ENCODE peak calls at places on chromosomes 12 and 14, in six cellular contexts. One of them, this sample, is unnamed.

GRCh38 chr12:76329163-76329562 is 19.1 kb downstream of the BBS10 start:
- DNase-seq in AG09319: peak; percentile 83
- DNase-seq in pons: no peak
- DNase-seq in NCI-H1092 treated with DMSO at 0.1 percent for 48 hours: no peak
- DNase-seq in NCI-H1105: no peak
- DNase-seq in left cardiac atrium: no peak
- DNase-seq in this sample: no peak

GRCh38 chr12:128903231-128903630 is 50.0 kb downstream of the GLT1D1 start:
- DNase-seq in pons: no peak
- DNase-seq in NCI-H1105: no peak
- DNase-seq in NCI-H1092 treated with DMSO at 0.1 percent for 48 hours: no peak
- DNase-seq in left cardiac atrium: no peak
- DNase-seq in AG09319: no peak
- DNase-seq in this sample: no peak

GRCh38 chr12:32921397-32921796 is 24.8 kb upstream of the PKP2 start:
- DNase-seq in NCI-H1105: no peak
- DNase-seq in pons: no peak
- DNase-seq in AG09319: no peak
- DNase-seq in left cardiac atrium: no peak
- DNase-seq in NCI-H1092 treated with DMSO at 0.1 percent for 48 hours: no peak
- DNase-seq in this sample: no peak

GRCh38 chr12:60577607-60578006 is 981.8 kb downstream of the SLC16A7 start:
- DNase-seq in AG09319: no peak
- DNase-seq in pons: no peak
- DNase-seq in NCI-H1105: no peak
- DNase-seq in left cardiac atrium: no peak
- DNase-seq in NCI-H1092 treated with DMSO at 0.1 percent for 48 hours: no peak
- DNase-seq in this sample: no peak

GRCh38 chr12:14825256-14825655 is 11.3 kb upstream of the SMCO3 start:
- DNase-seq in NCI-H1105: no peak
- DNase-seq in pons: no peak
- DNase-seq in AG09319: no peak
- DNase-seq in left cardiac atrium: no peak
- DNase-seq in NCI-H1092 treated with DMSO at 0.1 percent for 48 hours: no peak
- DNase-seq in this sample: no peak

GRCh38 chr14:29630566-29631160 is 297.0 kb downstream of the PRKD1 start:
- DNase-seq in NCI-H1092 treated with DMSO at 0.1 percent for 48 hours: no peak
- DNase-seq in pons: no peak
- DNase-seq in AG09319: no peak
- DNase-seq in NCI-H1105: no peak
- DNase-seq in left cardiac atrium: no peak
- DNase-seq in this sample: no peak

GRCh38 chr14:95334044-95334443 is 14.3 kb upstream of the CLMN start:
- DNase-seq in AG09319: no peak
- DNase-seq in left cardiac atrium: no peak
- DNase-seq in NCI-H1105: no peak
- DNase-seq in NCI-H1092 treated with DMSO at 0.1 percent for 48 hours: no peak
- DNase-seq in pons: no peak
- DNase-seq in this sample: no peak

GRCh38 chr12:2679816-2680675 is 114.7 kb upstream of the FKBP4 start:
- DNase-seq in pons: no peak
- DNase-seq in left cardiac atrium: no peak
- DNase-seq in AG09319: no peak
- DNase-seq in NCI-H1092 treated with DMSO at 0.1 percent for 48 hours: no peak
- DNase-seq in NCI-H1105: no peak
- DNase-seq in this sample: no peak

GRCh38 chr14:72924332-72924731 is 1.9 kb upstream of the DCAF4 start:
- DNase-seq in NCI-H1105: no peak
- DNase-seq in NCI-H1092 treated with DMSO at 0.1 percent for 48 hours: peak; percentile 11
- DNase-seq in pons: no peak
- DNase-seq in AG09319: no peak
- DNase-seq in left cardiac atrium: peak; percentile 71
- DNase-seq in this sample: no peak

GRCh38 chr12:29316772-29317171 is 64.2 kb downstream of the ERGIC2 start:
- DNase-seq in AG09319: no peak
- DNase-seq in pons: peak; percentile 26
- DNase-seq in left cardiac atrium: peak; percentile 49
- DNase-seq in NCI-H1105: no peak
- DNase-seq in NCI-H1092 treated with DMSO at 0.1 percent for 48 hours: no peak
- DNase-seq in this sample: no peak

GRCh38 chr14:81986005-81986404 is 452.4 kb upstream of the SEL1L start:
- DNase-seq in left cardiac atrium: no peak
- DNase-seq in NCI-H1105: no peak
- DNase-seq in pons: no peak
- DNase-seq in NCI-H1092 treated with DMSO at 0.1 percent for 48 hours: no peak
- DNase-seq in AG09319: no peak
- DNase-seq in this sample: no peak

GRCh38 chr12:104566244-104566993 is 109.7 kb downstream of the CHST11 start:
- DNase-seq in AG09319: no peak
- DNase-seq in left cardiac atrium: no peak
- DNase-seq in NCI-H1092 treated with DMSO at 0.1 percent for 48 hours: no peak
- DNase-seq in NCI-H1105: no peak
- DNase-seq in pons: no peak
- DNase-seq in this sample: no peak

GRCh38 chr12:131784909-131785762 is 43.1 kb upstream of the MMP17 start:
- DNase-seq in left cardiac atrium: no peak
- DNase-seq in AG09319: no peak
- DNase-seq in pons: no peak
- DNase-seq in NCI-H1092 treated with DMSO at 0.1 percent for 48 hours: no peak
- DNase-seq in NCI-H1105: no peak
- DNase-seq in this sample: no peak

GRCh38 chr12:14833952-14834351 is 9.4 kb downstream of the ART4 start:
- DNase-seq in NCI-H1092 treated with DMSO at 0.1 percent for 48 hours: no peak
- DNase-seq in left cardiac atrium: no peak
- DNase-seq in NCI-H1105: no peak
- DNase-seq in AG09319: no peak
- DNase-seq in pons: no peak
- DNase-seq in this sample: no peak